ENCODE peak calls at places on chromosome 9, in four cellular contexts. One of them, this sample, is unnamed.

GRCh38 chr9:126015446-126015845 is 268.3 kb downstream of the PBX3 start:
- DNase-seq in SK-MEL-5: no peak
- DNase-seq in fibroblast of lung: no peak
- DNase-seq in erythroblast: no peak
- DNase-seq in this sample: no peak

GRCh38 chr9:82601272-82601835 is 461.6 kb downstream of the RASEF start:
- DNase-seq in SK-MEL-5: no peak
- DNase-seq in fibroblast of lung: peak; percentile 72
- DNase-seq in erythroblast: no peak
- DNase-seq in this sample: no peak

GRCh38 chr9:70594546-70594945 is 180.1 kb upstream of the KLF9 start:
- DNase-seq in SK-MEL-5: peak; percentile 21
- DNase-seq in fibroblast of lung: peak; percentile 58
- DNase-seq in erythroblast: no peak
- DNase-seq in this sample: peak; percentile 48

GRCh38 chr9:89674667-89675402 is 70.0 kb downstream of the GADD45G start:
- DNase-seq in SK-MEL-5: no peak
- DNase-seq in fibroblast of lung: peak; percentile 15
- DNase-seq in erythroblast: no peak
- DNase-seq in this sample: peak; percentile 56

GRCh38 chr9:112241491-112241890 is 66.4 kb upstream of the SUSD1 start:
- DNase-seq in SK-MEL-5: no peak
- DNase-seq in fibroblast of lung: peak; percentile 53
- DNase-seq in erythroblast: no peak
- DNase-seq in this sample: no peak

GRCh38 chr9:100354121-100354800 is 1.5 kb upstream of the TEX10 start:
- DNase-seq in SK-MEL-5: no peak
- DNase-seq in fibroblast of lung: no peak
- DNase-seq in erythroblast: peak; percentile 13
- DNase-seq in this sample: no peak

GRCh38 chr9:127833555-127833954 is 20.9 kb downstream of the ENG start:
- DNase-seq in SK-MEL-5: no peak
- DNase-seq in fibroblast of lung: no peak
- DNase-seq in erythroblast: no peak
- DNase-seq in this sample: no peak

GRCh38 chr9:127561491-127562270 is 50.4 kb upstream of the STXBP1 start:
- DNase-seq in SK-MEL-5: peak; percentile 92
- DNase-seq in fibroblast of lung: peak; percentile 100
- DNase-seq in erythroblast: peak; percentile 30
- DNase-seq in this sample: peak; percentile 99

GRCh38 chr9:88766778-88767503 is 224.3 kb upstream of the S1PR3 start:
- DNase-seq in SK-MEL-5: no peak
- DNase-seq in fibroblast of lung: peak; percentile 91
- DNase-seq in erythroblast: no peak
- DNase-seq in this sample: peak; percentile 36

GRCh38 chr9:88892729-88893128 is 98.5 kb upstream of the S1PR3 start:
- DNase-seq in SK-MEL-5: no peak
- DNase-seq in fibroblast of lung: no peak
- DNase-seq in erythroblast: no peak
- DNase-seq in this sample: no peak

This sample was measured in astrocyte of the hippocampus.